ENCODE peak calls at places on chromosomes 12 and 14, in six cellular contexts. Z, V, S, D, U and I are unnamed samples. For H3K27me3, the result is how much of the 10 kb centered on the place peaks cover.

GRCh38 chr12:50188875-50189575 is 21.9 kb upstream of the CERS5 start:
- DNase-seq in Z (no peak), D (no peak), U (no peak), V (no peak), S (no peak), I (no peak)

GRCh38 chr12:64475518-64475917 is 23.6 kb downstream of the TBK1 start:
- DNase-seq in U (no peak), D (no peak), V (no peak), S (no peak), Z (no peak), I (no peak)

GRCh38 chr12:93571854-93572711 is at the start of gene SOCS2:
- DNase-seq in Z (peak), D (peak), U (peak), V (peak), S (peak), I (peak)

GRCh38 chr12:76183459-76184186 is 99.1 kb upstream of the NAP1L1 start:
- DNase-seq in D (peak), U (no peak), S (no peak), V (peak), Z (peak), I (no peak)

GRCh38 chr12:28640519-28640918 is 450.3 kb downstream of the CCDC91 start:
- DNase-seq in Z (no peak), V (no peak), U (no peak), S (no peak), D (no peak), I (no peak)

GRCh38 chr12:2856901-2857495 is at the start of gene TEX52:
- DNase-seq in V (no peak), D (no peak), U (no peak), S (no peak), Z (no peak), I (no peak)

GRCh38 chr12:94721173-94721572 is 70.8 kb upstream of the TMCC3 start:
- DNase-seq in S (no peak), V (no peak), Z (no peak), D (no peak), U (no peak), I (no peak)

GRCh38 chr12:93790472-93791152 is 113.4 kb downstream of the CRADD start:
- DNase-seq in D (no peak), Z (peak), U (no peak), S (no peak), V (no peak), I (no peak)

GRCh38 chr14:37087520-37087919 is 84.9 kb downstream of the SLC25A21 start:
- DNase-seq in Z (no peak), V (no peak), S (no peak), D (no peak), U (no peak), I (no peak)

GRCh38 chr12:48029811-48030650 is 25.8 kb upstream of the COL2A1 start:
- DNase-seq in D (no peak), U (no peak), Z (no peak), S (no peak), V (no peak), I (no peak)

GRCh38 chr12:93333054-93333453 is 44.7 kb upstream of the NUDT4 start:
- DNase-seq in D (no peak), S (no peak), V (no peak), Z (no peak), U (no peak), I (no peak)

GRCh38 chr14:31510222-31510621 is 22.4 kb upstream of the GPR33 start:
- DNase-seq in D (no peak), U (no peak), V (no peak), Z (peak), S (peak), I (no peak)
- TF ChIP-seq CTCF in D (peak), U (peak), V (peak), Z (peak), S (peak), I (peak)

DNA sequence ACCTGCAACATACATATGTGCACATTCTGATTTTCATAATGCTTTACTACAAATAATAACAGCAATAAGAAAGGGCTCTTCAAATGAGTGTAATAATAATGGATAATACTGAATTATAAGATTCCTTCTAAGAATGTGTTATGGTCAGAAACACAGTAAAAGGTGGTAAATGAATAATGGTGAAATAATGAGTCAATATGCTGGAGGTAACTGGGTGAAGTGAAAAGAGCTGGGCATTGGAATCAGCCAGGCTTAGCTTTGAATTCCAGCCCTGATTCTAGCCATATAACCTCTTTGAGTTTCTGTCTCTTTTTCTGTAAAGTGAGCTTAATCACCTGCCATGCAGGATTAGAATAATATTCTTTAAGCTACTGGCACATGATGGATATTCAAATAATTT is 39.1 kb downstream of the PLEKHA5 start:
- DNase-seq in S (no peak), Z (no peak), V (no peak), D (no peak), U (no peak), I (no peak)
- H3K27ac ChIP-seq in S (no peak), Z (no peak), V (no peak), D (no peak), U (no peak), I (no peak)

GRCh38 chr14:101560534-101561113 is 671 bp upstream of the DIO3 start:
- DNase-seq in V (no peak), U (no peak), D (no peak), S (no peak), Z (no peak), I (no peak)
- H3K27me3 ChIP-seq in V (half or more), U (under half), D (half or more), S (under half), Z (half or more), I (half or more)

GRCh38 chr12:68113644-68114043 is 45.9 kb downstream of the IFNG start:
- DNase-seq in U (no peak), D (no peak), V (no peak), Z (no peak), S (no peak), I (no peak)
- TF ChIP-seq CTCF in U (no peak), D (no peak), V (no peak), Z (no peak), S (peak), I (no peak)

GRCh38 chr12:19841451-19841850 is 402.2 kb downstream of the AEBP2 start:
- DNase-seq in U (no peak), S (no peak), Z (no peak), V (no peak), D (no peak), I (no peak)
- H3K27ac ChIP-seq in U (no peak), S (no peak), Z (no peak), V (no peak), D (no peak), I (no peak)

DNA sequence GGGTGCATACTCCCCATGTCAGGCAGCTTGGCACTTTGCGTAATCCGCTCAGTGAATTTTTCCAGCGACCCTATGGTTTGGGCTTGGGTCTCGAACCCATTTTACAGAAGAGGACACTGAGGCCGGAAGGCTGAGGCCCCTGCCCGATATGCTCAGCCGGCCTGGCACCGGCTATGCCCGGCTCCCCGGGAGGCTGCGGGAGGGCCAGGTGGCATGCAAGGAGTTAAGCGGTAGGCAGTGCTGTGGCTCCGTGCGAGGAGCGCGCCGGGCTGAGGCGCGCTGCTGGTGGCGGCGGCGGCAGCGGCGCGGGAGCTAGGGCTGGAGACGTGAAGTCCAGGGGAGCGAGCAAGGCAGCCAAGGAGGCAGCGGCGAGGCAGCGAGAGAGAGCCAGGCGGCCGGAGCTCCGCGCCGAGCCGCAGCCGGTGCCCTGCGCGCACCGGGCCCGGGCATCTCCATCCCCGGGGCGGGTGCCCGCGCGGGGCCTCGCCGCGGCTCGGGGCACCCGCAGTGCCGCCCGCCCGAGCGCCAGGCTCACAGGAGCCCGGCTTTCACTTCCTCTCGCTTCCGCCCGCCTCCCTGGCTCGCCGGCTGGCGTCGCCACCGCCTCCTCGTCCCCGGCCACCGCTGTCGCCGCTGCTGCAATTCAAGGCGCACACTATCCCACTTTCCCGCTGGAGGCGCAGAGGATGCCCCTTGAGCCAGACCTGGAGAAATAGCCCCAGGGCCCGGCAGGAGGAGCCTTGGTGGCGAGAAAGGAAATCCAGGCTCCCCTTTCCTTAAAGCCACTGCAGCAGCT is at the start of gene WSCD2:
- DNase-seq in U (no peak), Z (no peak), S (peak), D (peak), V (peak), I (peak)
- H3K27me3 ChIP-seq in U (under half), Z (under half), S (under half), D (under half), V (half or more), I (half or more)

DNA sequence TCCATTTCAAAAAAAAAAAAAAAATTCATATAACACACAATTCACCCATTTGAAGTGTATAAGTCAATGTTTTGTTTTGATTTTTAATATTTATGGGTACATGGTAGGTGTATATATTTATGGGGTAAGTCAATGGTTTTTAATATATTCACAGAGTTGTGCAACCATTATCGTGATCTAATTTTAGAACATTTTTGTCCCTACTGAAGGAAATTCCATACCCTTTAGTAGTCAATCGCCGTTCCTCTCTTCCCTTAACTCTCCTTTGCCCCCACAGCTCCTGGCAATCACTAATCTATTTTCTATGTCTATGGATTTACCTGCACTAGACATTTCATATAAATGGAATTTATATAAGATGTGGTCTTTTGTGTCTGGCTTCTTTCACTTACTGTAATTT is 92.8 kb downstream of the TRAFD1 start:
- DNase-seq in S (no peak), U (no peak), V (no peak), Z (peak), D (no peak), I (no peak)
- TF ChIP-seq CTCF in S (no peak), U (no peak), V (no peak), Z (no peak), D (no peak), I (no peak)

GRCh38 chr14:103391048-103391447 is 5.8 kb downstream of the MARK3 start:
- DNase-seq in U (no peak), V (no peak), Z (peak), D (peak), S (peak), I (no peak)
- H3K27ac ChIP-seq in U (no peak), V (no peak), Z (no peak), D (peak), S (peak), I (peak)